ENCODE peak calls at places on chromosomes 1 and 21, in eight cellular contexts. W, J, D, E, V, Q, C and Z are unnamed samples.

GRCh38 chr1:62286778-62287224 is 32.4 kb downstream of the KANK4 start:
- DNase-seq in W (no peak), J (no peak), D (no peak), E (peak), V (no peak), Q (peak), C (peak), Z (no peak)

GRCh38 chr1:209412036-209412435 is 171.5 kb upstream of the CAMK1G start:
- DNase-seq in W (no peak), J (no peak), D (no peak), E (no peak), V (peak), Q (no peak), C (no peak), Z (no peak)

GRCh38 chr1:192252776-192253175 is 64.0 kb upstream of the RGS21 start:
- DNase-seq in W (no peak), J (no peak), D (no peak), E (no peak), V (no peak), Q (no peak), C (no peak), Z (no peak)

GRCh38 chr21:45539046-45539795 is 3.0 kb downstream of the SLC19A1 start:
- DNase-seq in W (peak), J (no peak), D (no peak), E (no peak), V (no peak), Q (no peak), C (no peak), Z (no peak)

GRCh38 chr1:32380061-32380460 is 14.2 kb downstream of the BSDC1 start:
- DNase-seq in W (no peak), J (no peak), D (no peak), E (no peak), V (no peak), Q (no peak), C (no peak), Z (no peak)

GRCh38 chr1:67987046-67987799 is 63.2 kb downstream of the DIRAS3 start:
- DNase-seq in W (no peak), J (peak), D (no peak), E (no peak), V (no peak), Q (no peak), C (no peak), Z (no peak)

GRCh38 chr21:31543191-31543590 is 116.3 kb upstream of the SOD1 start:
- DNase-seq in W (no peak), J (no peak), D (no peak), E (no peak), V (no peak), Q (no peak), C (no peak), Z (no peak)

GRCh38 chr21:24050233-24050632 is 1557.0 kb downstream of the MRPL39 start:
- DNase-seq in W (no peak), J (no peak), D (no peak), E (no peak), V (no peak), Q (no peak), C (no peak), Z (no peak)

GRCh38 chr1:187244623-187245022 is 415.9 kb downstream of the PLA2G4A start:
- DNase-seq in W (no peak), J (peak), D (no peak), E (no peak), V (peak), Q (peak), C (no peak), Z (peak)

GRCh38 chr1:173869108-173869359 is 854 bp downstream of the ZBTB37 start:
- DNase-seq in W (no peak), J (no peak), D (no peak), E (no peak), V (no peak), Q (no peak), C (no peak), Z (no peak)

GRCh38 chr1:94143173-94143808 is 22.3 kb upstream of the ABCA4 start:
- DNase-seq in W (no peak), J (peak), D (no peak), E (no peak), V (no peak), Q (no peak), C (no peak), Z (peak)

GRCh38 chr1:155219592-155220031 is 11.1 kb downstream of the MTX1 start:
- DNase-seq in W (no peak), J (peak), D (no peak), E (no peak), V (peak), Q (no peak), C (no peak), Z (no peak)

GRCh38 chr1:234309598-234310459 is 63.4 kb upstream of the COA6 start:
- DNase-seq in W (peak), J (peak), D (peak), E (peak), V (peak), Q (peak), C (peak), Z (peak)

GRCh38 chr1:228082975-228083870 is 715 bp downstream of the ARF1 start:
- DNase-seq in W (peak), J (peak), D (no peak), E (peak), V (no peak), Q (peak), C (peak), Z (no peak)

GRCh38 chr1:206472454-206472853 is 2.2 kb downstream of the IKBKE start:
- DNase-seq in W (no peak), J (peak), D (no peak), E (peak), V (no peak), Q (no peak), C (peak), Z (no peak)

GRCh38 chr1:52423771-52424170 is 19.4 kb downstream of the PRPF38A start:
- DNase-seq in W (no peak), J (no peak), D (peak), E (no peak), V (no peak), Q (no peak), C (peak), Z (no peak)

GRCh38 chr1:99365545-99365944 is 101.3 kb downstream of the PLPPR4 start:
- DNase-seq in W (no peak), J (no peak), D (no peak), E (no peak), V (no peak), Q (no peak), C (no peak), Z (no peak)

GRCh38 chr1:36856126-36856525 is 178.2 kb downstream of the GRIK3 start:
- DNase-seq in W (no peak), J (no peak), D (no peak), E (no peak), V (no peak), Q (peak), C (no peak), Z (no peak)

GRCh38 chr21:14870841-14871126 is 194.0 kb downstream of the NRIP1 start:
- DNase-seq in W (no peak), J (no peak), D (no peak), E (no peak), V (no peak), Q (peak), C (no peak), Z (no peak)

GRCh38 chr1:29396438-29397255 is 160.3 kb downstream of the PTPRU start:
- DNase-seq in W (no peak), J (peak), D (no peak), E (no peak), V (no peak), Q (no peak), C (no peak), Z (no peak)

GRCh38 chr1:38209986-38210385 is 163.4 kb upstream of the POU3F1 start:
- DNase-seq in W (no peak), J (no peak), D (no peak), E (no peak), V (peak), Q (no peak), C (no peak), Z (peak)

GRCh38 chr1:178540646-178541045 is 27.7 kb downstream of the TEX35 start:
- DNase-seq in W (no peak), J (peak), D (no peak), E (no peak), V (no peak), Q (no peak), C (no peak), Z (no peak)

GRCh38 chr1:189697113-189697512 is 780.6 kb downstream of the BRINP3 start:
- DNase-seq in W (no peak), J (no peak), D (no peak), E (no peak), V (no peak), Q (no peak), C (no peak), Z (no peak)

GRCh38 chr1:246161626-246162025 is 345.5 kb downstream of the SMYD3 start:
- DNase-seq in W (no peak), J (peak), D (no peak), E (no peak), V (no peak), Q (no peak), C (peak), Z (peak)

GRCh38 chr1:33296824-33297223 is 24.1 kb downstream of the A3GALT2 start:
- DNase-seq in W (peak), J (no peak), D (no peak), E (no peak), V (no peak), Q (no peak), C (no peak), Z (no peak)

GRCh38 chr1:85275701-85276289 is 637 bp downstream of the BCL10 start:
- DNase-seq in W (no peak), J (no peak), D (peak), E (no peak), V (no peak), Q (peak), C (peak), Z (no peak)

GRCh38 chr1:8763888-8764287 is 53.6 kb downstream of the RERE start:
- DNase-seq in W (no peak), J (peak), D (no peak), E (no peak), V (no peak), Q (no peak), C (peak), Z (no peak)

GRCh38 chr1:78301141-78301540 is 189.6 kb upstream of the PTGFR start:
- DNase-seq in W (no peak), J (peak), D (no peak), E (no peak), V (no peak), Q (no peak), C (no peak), Z (no peak)

GRCh38 chr1:201469645-201470074 is 672 bp upstream of the PHLDA3 start:
- DNase-seq in W (no peak), J (no peak), D (no peak), E (no peak), V (no peak), Q (no peak), C (no peak), Z (no peak)

GRCh38 chr1:231937013-231937754 is 310.6 kb downstream of the DISC1 start:
- DNase-seq in W (no peak), J (no peak), D (no peak), E (no peak), V (no peak), Q (no peak), C (peak), Z (no peak)

GRCh38 chr1:155083865-155084721 is 5.5 kb downstream of the EFNA3 start:
- DNase-seq in W (no peak), J (peak), D (no peak), E (no peak), V (no peak), Q (peak), C (peak), Z (no peak)